ENCODE peak calls at places on chromosomes 3 and 15, in six cellular contexts. V, E, T, O, N and M are unnamed samples. For H3K4me1, the result is how much of the 10 kb centered on the place peaks cover.

GRCh38 chr3:134852893-134853351 is 57.9 kb downstream of the EPHB1 start:
- DNase-seq in V (no peak), E (peak), T (no peak), O (no peak), N (no peak), M (no peak)

GRCh38 chr3:140599496-140599895 is 78.4 kb upstream of the TRIM42 start:
- DNase-seq in V (no peak), E (no peak), T (no peak), O (no peak), N (no peak), M (no peak)

GRCh38 chr3:12218161-12218560 is 59.4 kb upstream of the TIMP4 start:
- DNase-seq in V (no peak), E (no peak), T (no peak), O (no peak), N (no peak), M (no peak)

GRCh38 chr15:28931828-28932227 is 46.1 kb downstream of the APBA2 start:
- DNase-seq in V (no peak), E (no peak), T (no peak), O (no peak), N (no peak), M (no peak)

GRCh38 chr15:31977812-31978662 is 52.3 kb upstream of the CHRNA7 start:
- DNase-seq in V (no peak), E (peak), T (peak), O (peak), N (peak), M (peak)

GRCh38 chr3:161395115-161395514 is 23.8 kb upstream of the SPTSSB start:
- DNase-seq in V (no peak), E (peak), T (no peak), O (no peak), N (no peak), M (no peak)

GRCh38 chr3:36538405-36538804 is 158.1 kb downstream of the STAC start:
- DNase-seq in V (no peak), E (no peak), T (peak), O (no peak), N (no peak), M (no peak)

GRCh38 chr15:76840830-76841460 is 64.2 kb downstream of the SCAPER start:
- DNase-seq in V (no peak), E (peak), T (peak), O (peak), N (no peak), M (no peak)

GRCh38 chr3:37943631-37944242 is 46.8 kb upstream of the VILL start:
- DNase-seq in V (no peak), E (no peak), T (peak), O (no peak), N (no peak), M (no peak)

GRCh38 chr3:180000500-180000899 is 36.2 kb downstream of the PEX5L start:
- DNase-seq in V (no peak), E (no peak), T (no peak), O (no peak), N (no peak), M (no peak)

GRCh38 chr15:89203705-89204273 is 17.6 kb downstream of the RLBP1 start:
- DNase-seq in V (no peak), E (no peak), T (no peak), O (no peak), N (no peak), M (no peak)

GRCh38 chr15:42079401-42079908 is 14.9 kb downstream of the PLA2G4D start:
- DNase-seq in V (no peak), E (no peak), T (no peak), O (no peak), N (no peak), M (peak)

GRCh38 chr3:68972358-68972979 is 40.1 kb upstream of the TAFA4 start:
- DNase-seq in V (peak), E (peak), T (peak), O (peak), N (peak), M (no peak)

GRCh38 chr15:100721758-100722550 is 119.6 kb downstream of the ASB7 start:
- DNase-seq in V (peak), E (no peak), T (peak), O (peak), N (peak), M (peak)

GRCh38 chr3:49133226-49133951 is 539 bp upstream of the LAMB2 start:
- DNase-seq in V (peak), E (no peak), T (peak), O (peak), N (peak), M (peak)

GRCh38 chr3:157311633-157312365 is 124.9 kb upstream of the PTX3 start:
- DNase-seq in V (no peak), E (no peak), T (peak), O (no peak), N (no peak), M (no peak)

GRCh38 chr3:139939681-139940190 is 4.8 kb downstream of the CLSTN2 start:
- DNase-seq in V (no peak), E (no peak), T (no peak), O (no peak), N (no peak), M (no peak)

GRCh38 chr3:189710620-189711388 is 79.6 kb downstream of the TP63 start:
- DNase-seq in V (peak), E (no peak), T (peak), O (peak), N (peak), M (no peak)

GRCh38 chr3:13598201-13598600 is 49.3 kb downstream of the FBLN2 start:
- DNase-seq in V (no peak), E (no peak), T (no peak), O (no peak), N (no peak), M (no peak)

GRCh38 chr3:107375682-107376081 is 1.6 kb upstream of the CCDC54 start:
- DNase-seq in V (no peak), E (no peak), T (no peak), O (no peak), N (no peak), M (no peak)

GRCh38 chr3:29903600-29903999 is 622.7 kb downstream of the RBMS3 start:
- DNase-seq in V (no peak), E (no peak), T (no peak), O (no peak), N (no peak), M (no peak)

GRCh38 chr15:60831540-60831939 is 352.6 kb upstream of the ICE2 start:
- DNase-seq in V (no peak), E (no peak), T (no peak), O (no peak), N (no peak), M (no peak)

GRCh38 chr3:133276594-133276993 is 123.3 kb upstream of the BFSP2 start:
- DNase-seq in V (no peak), E (no peak), T (no peak), O (no peak), N (no peak), M (no peak)

GRCh38 chr3:55330756-55331155 is 156.3 kb downstream of the WNT5A start:
- DNase-seq in V (no peak), E (no peak), T (peak), O (no peak), N (no peak), M (no peak)

GRCh38 chr15:89067751-89068150 is 20.5 kb upstream of the ABHD2 start:
- DNase-seq in V (no peak), E (no peak), T (no peak), O (no peak), N (no peak), M (no peak)

GRCh38 chr3:126460386-126460785 is 15.3 kb downstream of the ZXDC start:
- DNase-seq in V (no peak), E (no peak), T (no peak), O (no peak), N (peak), M (no peak)

GRCh38 chr3:78201066-78201465 is 1161.2 kb downstream of the ROBO2 start:
- DNase-seq in V (no peak), E (no peak), T (peak), O (no peak), N (no peak), M (no peak)

GRCh38 chr3:48151058-48151806 is 37.0 kb downstream of the CDC25A start:
- DNase-seq in V (peak), E (peak), T (peak), O (peak), N (peak), M (peak)

GRCh38 chr15:29596266-29596665 is 226.0 kb downstream of the TJP1 start:
- DNase-seq in V (no peak), E (no peak), T (no peak), O (no peak), N (no peak), M (no peak)

GRCh38 chr3:14836049-14836468 is 17.3 kb downstream of the FGD5 start:
- DNase-seq in V (peak), E (no peak), T (peak), O (no peak), N (peak), M (peak)

GRCh38 chr3:54326951-54327350 is 204.6 kb downstream of the CACNA2D3 start:
- DNase-seq in V (no peak), E (no peak), T (no peak), O (no peak), N (no peak), M (no peak)

GRCh38 chr3:158402590-158402989 is 168.4 kb upstream of the MLF1 start:
- DNase-seq in V (no peak), E (no peak), T (no peak), O (no peak), N (no peak), M (no peak)
- H3K4me1 ChIP-seq in V (under half), E (under half), T (under half), O (under half), N (under half), M (under half)

GRCh38 chr3:98733055-98733777 is 29.9 kb upstream of the ST3GAL6 start:
- DNase-seq in V (peak), E (peak), T (peak), O (peak), N (peak), M (peak)

GRCh38 chr3:98734311-98734710 is 28.8 kb upstream of the ST3GAL6 start:
- DNase-seq in V (no peak), E (peak), T (no peak), O (no peak), N (no peak), M (no peak)

GRCh38 chr3:98734737-98735136 is 28.4 kb upstream of the ST3GAL6 start:
- DNase-seq in V (no peak), E (peak), T (no peak), O (no peak), N (no peak), M (no peak)

GRCh38 chr3:98732239-98733054 is 30.7 kb upstream of the ST3GAL6 start:
- DNase-seq in V (peak), E (peak), T (no peak), O (peak), N (peak), M (peak)

DNA sequence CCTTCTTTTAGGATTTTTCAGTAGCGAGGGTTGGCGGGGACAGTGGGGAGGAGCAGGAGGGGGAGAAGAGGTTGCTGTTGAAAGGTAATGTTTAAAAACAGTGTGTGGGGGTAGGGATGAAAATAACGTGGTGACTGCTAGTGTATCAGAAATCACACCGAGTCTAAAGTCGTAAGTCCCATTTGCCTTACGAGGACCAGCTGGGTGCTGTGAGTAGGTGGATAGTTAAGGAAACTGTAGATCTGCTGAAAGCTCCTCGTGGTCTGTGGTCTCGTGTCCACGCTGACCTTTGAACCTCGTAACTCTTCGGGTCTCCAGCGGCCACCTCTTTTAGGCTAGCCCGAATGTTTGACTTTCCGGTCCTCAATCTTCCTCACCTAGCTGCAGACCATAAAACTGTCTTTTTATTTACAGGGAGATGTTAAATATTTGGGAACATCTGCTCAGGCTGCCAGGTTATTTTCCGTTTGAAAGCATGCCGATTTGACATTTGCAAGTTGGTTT is 29.3 kb upstream of the ST3GAL6 start:
- DNase-seq in V (no peak), E (peak), T (no peak), O (no peak), N (no peak), M (no peak)
- H3K4me3 ChIP-seq in V (peak), E (peak), T (peak), O (peak), N (peak), M (peak)

GRCh38 chr3:46634856-46635255 is 22.5 kb downstream of the FAM240A start:
- DNase-seq in V (no peak), E (no peak), T (no peak), O (no peak), N (no peak), M (no peak)
- H3K4me1 ChIP-seq in V (under half), E (under half), T (under half), O (under half), N (under half), M (under half)

GRCh38 chr3:112302061-112302830 is 8.2 kb upstream of the SLC9C1 start:
- DNase-seq in V (no peak), E (no peak), T (peak), O (no peak), N (no peak), M (no peak)

GRCh38 chr3:112302881-112303761 is 9.1 kb upstream of the SLC9C1 start:
- DNase-seq in V (no peak), E (peak), T (peak), O (no peak), N (no peak), M (no peak)

GRCh38 chr3:112304611-112305010 is 10.6 kb upstream of the SLC9C1 start:
- DNase-seq in V (no peak), E (no peak), T (no peak), O (no peak), N (no peak), M (no peak)

GRCh38 chr3:112306825-112307224 is 12.8 kb upstream of the SLC9C1 start:
- DNase-seq in V (no peak), E (no peak), T (no peak), O (no peak), N (no peak), M (no peak)

DNA sequence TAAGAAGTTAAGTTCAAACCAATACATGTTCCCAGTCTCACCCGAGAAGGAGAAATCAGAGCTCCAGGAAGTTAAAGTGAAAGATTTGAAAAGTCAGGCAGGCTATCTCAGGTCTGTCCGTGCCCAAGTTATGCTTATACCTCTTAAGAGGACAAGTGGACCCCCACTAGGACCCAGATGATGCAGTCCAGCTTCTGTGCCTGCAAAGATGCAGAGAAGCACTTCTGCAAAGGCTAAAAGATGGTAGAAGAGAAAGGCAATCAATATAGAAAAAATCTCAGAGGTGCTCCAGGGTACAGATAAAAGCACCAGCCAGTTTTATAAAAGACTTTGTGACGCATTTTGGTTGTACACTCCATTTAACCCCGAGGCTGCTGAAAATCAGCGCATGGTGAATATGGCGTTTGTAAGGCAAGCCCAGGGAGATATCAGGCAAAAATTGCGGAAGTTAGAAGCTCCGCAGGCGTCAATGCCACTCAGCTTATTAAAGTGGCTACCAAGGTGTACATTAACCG is 9.9 kb upstream of the SLC9C1 start:
- DNase-seq in V (no peak), E (peak), T (peak), O (no peak), N (no peak), M (no peak)
- H3K4me3 ChIP-seq in V (peak), E (peak), T (peak), O (no peak), N (peak), M (peak)

GRCh38 chr3:191360620-191361019 is 30.3 kb upstream of the UTS2B start:
- DNase-seq in V (no peak), E (no peak), T (no peak), O (no peak), N (no peak), M (no peak)

GRCh38 chr3:191361456-191361855 is 31.1 kb upstream of the UTS2B start:
- DNase-seq in V (no peak), E (no peak), T (no peak), O (no peak), N (no peak), M (no peak)

GRCh38 chr3:191362524-191363090 is 32.3 kb upstream of the UTS2B start:
- DNase-seq in V (no peak), E (no peak), T (no peak), O (no peak), N (no peak), M (no peak)

GRCh38 chr3:191363221-191363620 is 32.9 kb upstream of the UTS2B start:
- DNase-seq in V (no peak), E (no peak), T (no peak), O (no peak), N (no peak), M (no peak)

DNA sequence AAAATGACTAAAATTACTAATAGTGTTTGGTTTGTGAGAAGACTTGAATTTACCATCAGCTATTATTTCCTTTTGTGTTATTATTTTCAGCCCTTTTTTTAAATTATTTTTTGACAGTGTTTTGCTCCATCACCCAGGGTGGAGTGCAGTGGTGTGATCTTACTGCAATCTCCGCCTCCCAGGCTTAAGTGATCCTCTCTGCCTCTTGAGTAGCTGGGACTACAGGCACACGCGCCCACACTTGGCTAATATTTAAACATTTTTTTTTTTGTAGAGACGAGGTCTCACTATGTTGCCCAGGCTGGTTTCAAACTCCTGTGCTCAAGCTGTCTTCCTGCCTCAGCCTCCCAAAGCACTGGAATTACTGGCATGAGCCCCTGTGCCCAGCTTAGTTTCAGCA is 31.7 kb upstream of the UTS2B start:
- DNase-seq in V (no peak), E (no peak), T (no peak), O (no peak), N (no peak), M (no peak)
- H3K4me1 ChIP-seq in V (under half), E (under half), T (under half), O (under half), N (under half), M (under half)